ENCODE peak calls at places on chromosomes 4 and X, in five cellular contexts. G is choroid plexus epithelial cell, T is endodermal cell, U is neural progenitor cell, C is GM20000. Y is an unnamed sample.

GRCh38 chr4:151250706-151251105 is 26.3 kb upstream of the PRSS48 start:
- DNase-seq in G (no peak), T (peak; percentile 56), U (peak; percentile 83), C (no peak), Y (no peak)

GRCh38 chr4:53592128-53592527 is 842 bp upstream of the LNX1 start:
- DNase-seq in G (no peak), T (peak; percentile 69), U (no peak), C (no peak), Y (no peak)

GRCh38 chrX:107107459-107107858 is 11.2 kb downstream of the RBM41 start:
- DNase-seq in G (no peak), T (no peak), U (no peak), C (no peak), Y (no peak)

GRCh38 chr4:17059192-17059634 is 160.8 kb upstream of the LDB2 start:
- DNase-seq in G (peak; percentile 36), T (no peak), U (no peak), C (no peak), Y (no peak)

GRCh38 chr4:17811078-17811603 is 362 bp downstream of the NCAPG start:
- DNase-seq in G (no peak), T (no peak), U (no peak), C (peak; percentile 18), Y (no peak)

GRCh38 chr4:80182237-80182866 is 15.0 kb upstream of the PRDM8 start:
- DNase-seq in G (no peak), T (no peak), U (no peak), C (peak; percentile 46), Y (no peak)

GRCh38 chrX:39805825-39806224 is 291.9 kb downstream of the BCOR start:
- DNase-seq in G (no peak), T (no peak), U (no peak), C (no peak), Y (no peak)

GRCh38 chr4:120683902-120684540 is 238.5 kb downstream of the PRDM5 start:
- DNase-seq in G (no peak), T (no peak), U (no peak), C (no peak), Y (no peak)

GRCh38 chrX:50448565-50448964 is 22.1 kb downstream of the DGKK start:
- DNase-seq in G (no peak), T (peak; percentile 62), U (no peak), C (no peak), Y (no peak)

GRCh38 chrX:48883729-48884128 is 13.8 kb downstream of the TIMM17B start:
- DNase-seq in G (peak; percentile 5), T (no peak), U (no peak), C (no peak), Y (no peak)

GRCh38 chr4:66475596-66475995 is 805.3 kb upstream of the EPHA5 start:
- DNase-seq in G (peak; percentile 36), T (no peak), U (no peak), C (no peak), Y (no peak)

GRCh38 chr4:126715067-126715466 is 917.7 kb upstream of the INTU start:
- DNase-seq in G (no peak), T (no peak), U (no peak), C (no peak), Y (no peak)

GRCh38 chr4:147732516-147733193 is 767 bp downstream of the ARHGAP10 start:
- DNase-seq in G (peak; percentile 59), T (peak; percentile 86), U (peak; percentile 87), C (peak; percentile 34), Y (no peak)

GRCh38 chr4:154406022-154406835 is 85.4 kb downstream of the DCHS2 start:
- DNase-seq in G (no peak), T (no peak), U (no peak), C (peak; percentile 33), Y (no peak)

GRCh38 chr4:151934766-151935165 is 174.0 kb upstream of the GATB start:
- DNase-seq in G (no peak), T (no peak), U (no peak), C (no peak), Y (no peak)

GRCh38 chrX:8845060-8845459 is 43.9 kb upstream of the FAM9A start:
- DNase-seq in G (peak; percentile 81), T (no peak), U (no peak), C (no peak), Y (no peak)
- TF ChIP-seq CTCF in G (peak; percentile 55), T (peak; percentile 42), U (no peak), C (no peak), Y (no peak)

GRCh38 chr4:6681191-6681590 is 12.5 kb upstream of the S100P start:
- DNase-seq in G (no peak), T (no peak), U (no peak), C (no peak), Y (no peak)

GRCh38 chr4:6676722-6677558 is 16.7 kb upstream of the S100P start:
- DNase-seq in G (no peak), T (no peak), U (no peak), C (no peak), Y (no peak)

GRCh38 chr4:6684656-6685055 is 9.0 kb upstream of the S100P start:
- DNase-seq in G (no peak), T (no peak), U (no peak), C (no peak), Y (no peak)

GRCh38 chr4:6682862-6683590 is 10.7 kb upstream of the S100P start:
- DNase-seq in G (no peak), T (no peak), U (no peak), C (no peak), Y (no peak)

GRCh38 chr4:6680372-6681034 is 13.2 kb upstream of the S100P start:
- DNase-seq in G (no peak), T (peak; percentile 84), U (peak; percentile 46), C (no peak), Y (no peak)
- TF ChIP-seq CTCF in G (peak; percentile 31), T (peak; percentile 75), U (peak; percentile 44), C (no peak), Y (no peak)

DNA sequence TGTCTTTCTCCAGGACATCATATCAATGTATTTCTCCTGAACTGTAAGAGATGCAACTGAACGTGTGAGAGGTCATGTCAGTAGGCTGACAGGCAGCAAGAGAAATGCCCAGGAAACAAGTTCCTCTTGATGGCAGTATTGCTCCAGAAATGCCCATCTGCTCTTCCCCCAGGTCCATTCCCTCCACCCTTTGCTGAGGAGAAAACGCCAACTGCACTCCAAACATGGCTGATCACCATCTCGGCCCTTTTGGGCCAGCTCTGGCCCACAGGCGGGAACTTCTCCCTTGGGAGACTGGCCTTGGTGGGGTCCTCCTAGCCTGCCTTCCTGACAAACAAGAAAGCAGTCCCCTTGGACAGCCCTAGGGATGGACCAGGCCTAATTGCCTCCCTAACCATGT is 276.5 kb upstream of the AGTR2 start:
- DNase-seq in G (peak; percentile 4), T (no peak), U (peak; percentile 13), C (peak; percentile 5), Y (no peak)
- TF ChIP-seq CTCF in G (no peak), T (peak; percentile 63), U (peak; percentile 36), C (no peak), Y (no peak)

DNA sequence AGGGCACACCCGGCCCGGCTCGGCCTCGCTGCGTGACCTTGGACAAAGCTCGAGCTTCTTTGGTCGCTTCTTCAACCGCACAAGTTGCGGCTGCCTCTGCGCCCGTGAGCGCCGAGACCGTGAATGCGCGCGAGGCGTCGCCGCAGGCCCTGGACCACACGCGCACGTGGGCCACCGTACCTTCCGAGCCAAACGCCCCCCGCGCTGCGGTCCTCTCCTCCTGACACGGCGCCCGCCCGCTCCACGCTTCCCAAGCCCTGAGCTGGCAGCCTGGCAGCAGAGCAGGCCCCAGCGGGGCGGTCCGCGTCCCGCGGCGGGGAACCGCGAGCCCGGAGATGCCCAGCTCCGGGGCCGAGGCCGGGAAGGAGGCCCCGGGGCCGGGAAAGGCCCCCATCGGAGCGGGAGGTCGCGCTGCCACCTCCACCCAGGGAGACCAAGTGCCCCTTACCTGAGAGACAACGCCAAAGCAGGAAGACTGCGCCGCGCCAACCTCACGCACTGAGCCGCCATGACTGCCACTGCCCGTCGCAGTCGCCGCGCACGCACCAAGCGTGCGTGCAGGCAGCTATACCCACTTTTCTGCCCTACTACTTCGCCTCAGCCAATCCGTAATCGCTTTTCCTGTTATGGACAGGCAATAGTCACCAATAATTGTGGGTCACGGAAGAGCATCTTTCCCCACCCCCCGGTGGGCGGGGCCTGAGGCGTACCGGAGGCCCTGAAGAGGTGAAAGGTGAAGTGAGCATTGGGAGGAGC is at the start of gene GRPEL1:
- DNase-seq in G (peak; percentile 100), T (peak; percentile 100), U (peak; percentile 100), C (peak; percentile 99), Y (peak; percentile 100)
- TF ChIP-seq CTCF in G (no peak), T (no peak), U (no peak), C (no peak), Y (no peak)

DNA sequence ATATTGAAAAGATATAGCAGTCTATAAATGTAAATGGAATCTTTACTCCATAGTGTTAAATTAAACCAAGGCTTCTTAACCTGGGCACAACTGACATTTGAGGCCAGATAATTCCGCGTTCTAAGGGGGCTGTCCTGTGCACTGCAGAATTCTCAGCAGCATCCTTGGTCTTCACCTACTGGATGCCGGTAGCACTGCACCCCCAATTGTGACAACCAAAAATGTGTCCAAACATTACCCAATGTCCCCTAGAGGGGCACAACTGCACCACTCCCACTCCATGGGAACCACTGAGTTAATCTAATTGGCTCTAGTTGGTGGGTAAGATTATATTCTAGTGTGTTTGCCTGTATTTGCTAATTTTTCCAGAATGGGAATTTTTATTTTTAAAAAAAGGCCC is 16.6 kb downstream of the AP1S2 start:
- DNase-seq in G (no peak), T (peak; percentile 74), U (peak; percentile 39), C (no peak), Y (no peak)
- TF ChIP-seq CTCF in G (peak; percentile 25), T (peak; percentile 72), U (peak; percentile 42), C (no peak), Y (no peak)

GRCh38 chr4:76733380-76733779 is 164.6 kb downstream of the SOWAHB start:
- DNase-seq in G (no peak), T (peak; percentile 77), U (no peak), C (no peak), Y (no peak)
- TF ChIP-seq CTCF in G (peak; percentile 9), T (peak; percentile 64), U (no peak), C (no peak), Y (no peak)